ENCODE peak calls at places on chromosome 20, in six cellular contexts. P, C, D, O, Z and M are unnamed samples. For H3K4me1 and H4K20me1, the result is how much of the 10 kb centered on the place peaks cover.

GRCh38 chr20:15476781-15477180 is 1096.5 kb downstream of the KIF16B start:
- DNase-seq in P (no peak), C (no peak), Z (no peak), D (no peak), O (no peak), M (no peak)

GRCh38 chr20:58597021-58597940 is 53.8 kb upstream of the STX16 start:
- DNase-seq in D (peak), C (no peak), O (no peak), Z (no peak), P (no peak), M (peak)

GRCh38 chr20:7974785-7975435 is 34.7 kb upstream of the HAO1 start:
- DNase-seq in O (no peak), D (no peak), C (no peak), P (no peak), Z (no peak), M (no peak)

GRCh38 chr20:63351811-63352591 is 9.1 kb downstream of the CHRNA4 start:
- DNase-seq in D (no peak), Z (peak), O (no peak), P (peak), C (no peak), M (peak)

GRCh38 chr20:20487811-20488210 is 119.9 kb downstream of the INSM1 start:
- DNase-seq in P (no peak), C (no peak), O (peak), Z (no peak), D (peak), M (no peak)

GRCh38 chr20:556984-557383 is 13.4 kb upstream of the CSNK2A1 start:
- DNase-seq in O (no peak), C (no peak), D (no peak), P (no peak), Z (no peak), M (no peak)

GRCh38 chr20:37677969-37678610 is 15.7 kb upstream of the CTNNBL1 start:
- DNase-seq in P (no peak), O (no peak), Z (no peak), D (no peak), C (no peak), M (no peak)

GRCh38 chr20:24584538-24585356 is 115.3 kb downstream of the SYNDIG1 start:
- DNase-seq in O (peak), Z (no peak), D (peak), P (no peak), C (no peak), M (peak)

GRCh38 chr20:19692685-19693119 is 65.4 kb upstream of the RIN2 start:
- DNase-seq in C (peak), P (peak), O (peak), D (peak), Z (peak), M (no peak)

GRCh38 chr20:22944936-22945335 is 90.2 kb upstream of the SSTR4 start:
- DNase-seq in P (no peak), C (no peak), O (no peak), D (no peak), Z (no peak), M (no peak)

GRCh38 chr20:14622796-14623195 is 285.4 kb upstream of the FLRT3 start:
- DNase-seq in Z (peak), D (peak), P (peak), O (peak), C (no peak), M (no peak)

GRCh38 chr20:37468886-37469285 is 52.2 kb upstream of the NNAT start:
- DNase-seq in P (no peak), O (no peak), C (no peak), D (no peak), Z (no peak), M (no peak)

GRCh38 chr20:10672579-10673127 is 1.1 kb downstream of the JAG1 start:
- DNase-seq in P (peak), O (peak), Z (no peak), D (peak), C (no peak), M (peak)

GRCh38 chr20:62944184-62944583 is 6.2 kb downstream of the GID8 start:
- DNase-seq in O (no peak), C (no peak), D (no peak), P (no peak), Z (no peak), M (peak)

GRCh38 chr20:14677455-14677854 is 340.0 kb upstream of the FLRT3 start:
- DNase-seq in O (no peak), D (no peak), P (no peak), Z (no peak), C (no peak), M (no peak)

GRCh38 chr20:19129976-19130612 is 82.3 kb upstream of the SLC24A3 start:
- DNase-seq in P (no peak), D (no peak), Z (no peak), C (no peak), O (no peak), M (no peak)

GRCh38 chr20:2652724-2653510 is 485 bp downstream of the NOP56 start:
- DNase-seq in O (no peak), C (peak), Z (no peak), P (peak), D (no peak), M (peak)

GRCh38 chr20:58131581-58132142 is 96.8 kb downstream of the ANKRD60 start:
- DNase-seq in P (no peak), Z (peak), O (peak), D (peak), C (peak), M (no peak)

GRCh38 chr20:37670426-37670825 is 23.4 kb upstream of the CTNNBL1 start:
- DNase-seq in C (no peak), D (peak), O (no peak), Z (no peak), P (no peak), M (peak)

GRCh38 chr20:63690898-63691710 is 5.3 kb upstream of the TNFRSF6B start:
- DNase-seq in D (no peak), O (no peak), C (no peak), P (no peak), Z (no peak), M (peak)

GRCh38 chr20:44618318-44618731 is 33.2 kb downstream of the ADA start:
- DNase-seq in Z (no peak), O (no peak), C (no peak), P (no peak), D (no peak), M (peak)

GRCh38 chr20:8756410-8756809 is 312.5 kb upstream of the PLCB4 start:
- DNase-seq in O (peak), C (no peak), P (no peak), Z (no peak), D (peak), M (peak)

GRCh38 chr20:4029505-4030467 is 14.4 kb upstream of the RNF24 start:
- DNase-seq in Z (no peak), O (no peak), C (no peak), D (no peak), P (no peak), M (no peak)

GRCh38 chr20:58458342-58459057 is 56.7 kb downstream of the APCDD1L start:
- DNase-seq in C (no peak), Z (no peak), O (peak), P (no peak), D (peak), M (peak)

GRCh38 chr20:58523916-58524315 is 8.7 kb upstream of the APCDD1L start:
- DNase-seq in O (peak), Z (no peak), D (peak), P (no peak), C (no peak), M (peak)

GRCh38 chr20:44738779-44739477 is 6.7 kb upstream of the KCNK15 start:
- DNase-seq in C (peak), Z (peak), P (peak), O (peak), D (peak), M (peak)

GRCh38 chr20:63935447-63935846 is 20.8 kb downstream of the UCKL1 start:
- DNase-seq in O (no peak), C (no peak), P (no peak), Z (no peak), D (no peak), M (peak)

GRCh38 chr20:33576432-33576883 is 85.7 kb upstream of the C20orf144 start:
- DNase-seq in C (no peak), D (no peak), O (peak), Z (no peak), P (peak), M (no peak)

GRCh38 chr20:34058831-34059230 is 53.2 kb downstream of the EIF2S2 start:
- DNase-seq in C (peak), Z (no peak), O (peak), D (no peak), P (no peak), M (no peak)

GRCh38 chr20:47215653-47216397 is 140.7 kb downstream of the ZMYND8 start:
- DNase-seq in Z (no peak), O (no peak), P (no peak), C (no peak), D (no peak), M (no peak)

GRCh38 chr20:47212606-47213207 is 143.8 kb downstream of the ZMYND8 start:
- DNase-seq in Z (no peak), O (no peak), D (no peak), P (no peak), C (no peak), M (no peak)

GRCh38 chr20:47211036-47211435 is 145.5 kb downstream of the ZMYND8 start:
- DNase-seq in D (no peak), P (no peak), C (no peak), Z (no peak), O (no peak), M (no peak)

GRCh38 chr20:47216819-47217410 is 139.6 kb downstream of the ZMYND8 start:
- DNase-seq in P (no peak), O (no peak), Z (no peak), C (no peak), D (no peak), M (no peak)

GRCh38 chr20:47213960-47214359 is 142.5 kb downstream of the ZMYND8 start:
- DNase-seq in Z (no peak), D (no peak), O (no peak), C (no peak), P (no peak), M (no peak)
- H3K4me1 ChIP-seq in Z (under half), D (under half), O (under half), C (under half), P (under half), M (under half)

GRCh38 chr20:36467076-36467999 is 74.0 kb upstream of the MYL9 start:
- DNase-seq in P (no peak), D (peak), Z (no peak), C (peak), O (no peak), M (peak)

GRCh38 chr20:36466089-36466488 is 75.2 kb upstream of the MYL9 start:
- DNase-seq in P (no peak), Z (no peak), D (no peak), C (no peak), O (no peak), M (no peak)

GRCh38 chr20:36469973-36470372 is 71.3 kb upstream of the MYL9 start:
- DNase-seq in O (no peak), C (no peak), D (no peak), Z (no peak), P (no peak), M (no peak)

GRCh38 chr20:36470482-36471062 is 70.7 kb upstream of the MYL9 start:
- DNase-seq in O (no peak), D (no peak), C (no peak), Z (no peak), P (no peak), M (no peak)

DNA sequence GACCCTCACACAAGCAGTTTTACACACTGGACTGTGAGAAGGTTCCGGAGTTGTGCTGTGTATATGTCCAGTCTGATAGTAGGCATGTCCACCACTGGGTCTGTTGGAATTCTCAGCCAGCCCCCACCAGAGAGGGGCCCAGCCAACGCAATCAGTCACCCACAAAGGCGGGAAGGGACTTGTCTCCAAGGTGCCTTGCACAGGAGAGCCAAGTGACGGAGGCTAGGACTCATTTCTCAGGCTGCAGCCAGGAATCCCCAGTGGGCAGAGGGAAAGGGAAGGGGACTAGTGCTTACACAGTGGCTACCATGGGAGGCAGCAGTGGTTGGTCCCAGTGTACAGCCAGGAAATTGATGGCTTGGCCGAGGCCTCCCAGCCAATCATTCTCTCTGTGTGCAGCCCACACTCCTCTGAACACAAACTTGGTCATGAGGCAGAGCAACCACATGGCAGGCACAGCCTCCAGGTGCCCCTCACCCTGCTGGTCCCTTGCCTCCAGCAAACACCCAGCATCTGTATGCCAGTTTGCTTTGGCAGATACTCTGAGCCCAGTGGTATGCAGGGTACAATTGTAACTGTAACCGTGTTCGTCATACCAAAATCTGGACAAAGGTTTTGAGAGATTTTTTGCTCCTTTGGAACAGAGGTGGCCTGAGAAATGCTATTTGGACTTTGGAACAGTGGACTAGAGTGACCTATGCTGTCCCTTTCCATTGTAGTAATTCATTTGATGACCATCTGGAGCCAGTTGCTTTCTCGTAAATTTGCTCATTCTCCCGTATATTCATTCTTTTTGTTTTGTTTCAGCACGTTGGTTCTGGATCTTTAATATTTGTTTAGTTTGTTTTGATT is 72.9 kb upstream of the MYL9 start:
- DNase-seq in P (no peak), Z (no peak), D (peak), C (no peak), O (no peak), M (peak)
- H4K20me1 ChIP-seq in P (half or more), Z (under half), D (under half), C (under half), O (half or more), M (half or more)

GRCh38 chr20:51577432-51578144 is 35.1 kb upstream of the NFATC2 start:
- DNase-seq in O (no peak), C (no peak), P (no peak), D (no peak), Z (no peak), M (peak)

GRCh38 chr20:51581571-51581970 is 39.1 kb upstream of the NFATC2 start:
- DNase-seq in O (no peak), C (no peak), D (no peak), P (no peak), Z (no peak), M (no peak)

GRCh38 chr20:51578145-51578459 is 35.6 kb upstream of the NFATC2 start:
- DNase-seq in C (no peak), P (no peak), D (no peak), Z (no peak), O (no peak), M (peak)

GRCh38 chr20:51575486-51575885 is 33.0 kb upstream of the NFATC2 start:
- DNase-seq in C (no peak), D (no peak), O (no peak), Z (no peak), P (no peak), M (no peak)

GRCh38 chr20:51579137-51579536 is 36.6 kb upstream of the NFATC2 start:
- DNase-seq in C (no peak), O (peak), D (peak), P (no peak), Z (no peak), M (peak)
- H2AFZ ChIP-seq in C (no peak), O (peak), D (no peak), P (no peak), Z (no peak), M (peak)

GRCh38 chr20:56634307-56634706 is 5.2 kb downstream of the TFAP2C start:
- DNase-seq in O (no peak), D (no peak), C (no peak), Z (no peak), P (no peak), M (no peak)
- H3K4me1 ChIP-seq in O (under half), D (under half), C (under half), Z (under half), P (half or more), M (under half)

GRCh38 chr20:50514750-50515149 is 4.6 kb downstream of the PTPN1 start:
- DNase-seq in D (no peak), C (no peak), O (no peak), Z (no peak), P (no peak), M (no peak)
- H4K20me1 ChIP-seq in D (under half), C (half or more), O (half or more), Z (under half), P (under half), M (under half)

GRCh38 chr20:5935384-5935783 is 14.9 kb downstream of the TRMT6 start:
- DNase-seq in D (no peak), Z (no peak), P (no peak), O (no peak), C (no peak), M (no peak)
- H2AFZ ChIP-seq in D (no peak), Z (no peak), P (no peak), O (no peak), C (no peak), M (no peak)